ENCODE peak calls at places on chromosome 15, in four cellular contexts. One of them, this sample, is unnamed.

GRCh38 chr15:47618216-47618615 is 99.1 kb upstream of the SEMA6D start:
- DNase-seq in transverse colon: no peak
- DNase-seq in spleen: no peak
- DNase-seq in epithelial cell of esophagus: no peak
- DNase-seq in this sample: no peak

GRCh38 chr15:64800476-64800875 is 25.0 kb downstream of the PIF1 start:
- DNase-seq in spleen: no peak
- DNase-seq in transverse colon: no peak
- DNase-seq in epithelial cell of esophagus: peak
- DNase-seq in this sample: no peak

GRCh38 chr15:83289160-83289559 is 4.7 kb upstream of the BNC1 start:
- DNase-seq in transverse colon: no peak
- DNase-seq in epithelial cell of esophagus: peak
- DNase-seq in spleen: no peak
- DNase-seq in this sample: no peak

GRCh38 chr15:52261498-52262242 is 33.9 kb downstream of the MYO5C start:
- DNase-seq in transverse colon: peak
- DNase-seq in epithelial cell of esophagus: peak
- DNase-seq in spleen: peak
- DNase-seq in this sample: peak

GRCh38 chr15:58748787-58749531 is 548 bp downstream of the ADAM10 start:
- DNase-seq in transverse colon: peak
- DNase-seq in spleen: peak
- DNase-seq in epithelial cell of esophagus: peak
- DNase-seq in this sample: peak

GRCh38 chr15:99424978-99425665 is 140.7 kb upstream of the MEF2A start:
- DNase-seq in transverse colon: no peak
- DNase-seq in epithelial cell of esophagus: peak
- DNase-seq in spleen: peak
- DNase-seq in this sample: no peak

GRCh38 chr15:48384616-48385015 is 53.4 kb downstream of the DUT start:
- DNase-seq in epithelial cell of esophagus: peak
- DNase-seq in transverse colon: no peak
- DNase-seq in spleen: no peak
- DNase-seq in this sample: no peak

GRCh38 chr15:81060470-81060869 is 59.7 kb downstream of the TLNRD1 start:
- DNase-seq in transverse colon: no peak
- DNase-seq in epithelial cell of esophagus: no peak
- DNase-seq in spleen: no peak
- DNase-seq in this sample: no peak

GRCh38 chr15:66066439-66066838 is 187.1 kb downstream of the MEGF11 start:
- DNase-seq in epithelial cell of esophagus: no peak
- DNase-seq in spleen: no peak
- DNase-seq in transverse colon: no peak
- DNase-seq in this sample: no peak

GRCh38 chr15:46365612-46366011 is 730.8 kb downstream of the SQOR start:
- DNase-seq in epithelial cell of esophagus: no peak
- DNase-seq in spleen: no peak
- DNase-seq in transverse colon: no peak
- DNase-seq in this sample: no peak

GRCh38 chr15:63601727-63602185 is 4.6 kb downstream of the FBXL22 start:
- DNase-seq in transverse colon: peak
- DNase-seq in epithelial cell of esophagus: no peak
- DNase-seq in spleen: no peak
- DNase-seq in this sample: no peak

GRCh38 chr15:69317392-69317841 is 18.7 kb downstream of the PAQR5 start:
- DNase-seq in epithelial cell of esophagus: no peak
- DNase-seq in spleen: no peak
- DNase-seq in transverse colon: peak
- DNase-seq in this sample: no peak

GRCh38 chr15:69074011-69074842 is 59.7 kb downstream of the NOX5 start:
- DNase-seq in transverse colon: peak
- DNase-seq in epithelial cell of esophagus: peak
- DNase-seq in spleen: no peak
- DNase-seq in this sample: peak

GRCh38 chr15:66768984-66769383 is 66.9 kb downstream of the SMAD6 start:
- DNase-seq in spleen: peak
- DNase-seq in transverse colon: no peak
- DNase-seq in epithelial cell of esophagus: no peak
- DNase-seq in this sample: no peak

GRCh38 chr15:73571346-73571745 is 61.8 kb downstream of the NPTN start:
- DNase-seq in transverse colon: no peak
- DNase-seq in spleen: no peak
- DNase-seq in epithelial cell of esophagus: no peak
- DNase-seq in this sample: peak

GRCh38 chr15:80497221-80497620 is 93.0 kb downstream of the ARNT2 start:
- DNase-seq in transverse colon: no peak
- DNase-seq in epithelial cell of esophagus: no peak
- DNase-seq in spleen: no peak
- DNase-seq in this sample: no peak

GRCh38 chr15:99102332-99103235 is 2.3 kb upstream of the SYNM start:
- DNase-seq in transverse colon: no peak
- DNase-seq in epithelial cell of esophagus: no peak
- DNase-seq in spleen: peak
- DNase-seq in this sample: peak

GRCh38 chr15:80736571-80736970 is 41.5 kb downstream of the ABHD17C start:
- DNase-seq in epithelial cell of esophagus: no peak
- DNase-seq in transverse colon: no peak
- DNase-seq in spleen: no peak
- DNase-seq in this sample: peak

GRCh38 chr15:98144388-98144787 is 183.9 kb downstream of the ARRDC4 start:
- DNase-seq in epithelial cell of esophagus: peak
- DNase-seq in spleen: no peak
- DNase-seq in transverse colon: no peak
- DNase-seq in this sample: no peak

GRCh38 chr15:73789491-73790240 is 36.5 kb upstream of the INSYN1 start:
- DNase-seq in transverse colon: no peak
- DNase-seq in spleen: no peak
- DNase-seq in epithelial cell of esophagus: no peak
- DNase-seq in this sample: no peak

GRCh38 chr15:69482686-69483256 is 30.2 kb downstream of the RPLP1 start:
- DNase-seq in spleen: no peak
- DNase-seq in epithelial cell of esophagus: peak
- DNase-seq in transverse colon: no peak
- DNase-seq in this sample: no peak

GRCh38 chr15:73932381-73933191 is 6.3 kb downstream of the LOXL1 start:
- DNase-seq in spleen: peak
- DNase-seq in epithelial cell of esophagus: no peak
- DNase-seq in transverse colon: no peak
- DNase-seq in this sample: no peak

GRCh38 chr15:59657635-59658125 is 365 bp upstream of the GTF2A2 start:
- DNase-seq in epithelial cell of esophagus: no peak
- DNase-seq in transverse colon: peak
- DNase-seq in spleen: peak
- DNase-seq in this sample: peak

GRCh38 chr15:47384316-47384715 is 333.0 kb upstream of the SEMA6D start:
- DNase-seq in spleen: no peak
- DNase-seq in transverse colon: no peak
- DNase-seq in epithelial cell of esophagus: peak
- DNase-seq in this sample: no peak

GRCh38 chr15:39511000-39511914 is 69.6 kb upstream of the THBS1 start:
- DNase-seq in epithelial cell of esophagus: peak
- DNase-seq in spleen: no peak
- DNase-seq in transverse colon: peak
- DNase-seq in this sample: peak

GRCh38 chr15:60673918-60674558 is 195.1 kb upstream of the ICE2 start:
- DNase-seq in transverse colon: peak
- DNase-seq in epithelial cell of esophagus: peak
- DNase-seq in spleen: no peak
- DNase-seq in this sample: no peak

GRCh38 chr15:22979699-22980188 is 424 bp downstream of the CYFIP1 start:
- DNase-seq in transverse colon: peak
- DNase-seq in epithelial cell of esophagus: peak
- DNase-seq in spleen: peak
- DNase-seq in this sample: peak

GRCh38 chr15:76866716-76867321 is 38.3 kb downstream of the SCAPER start:
- DNase-seq in epithelial cell of esophagus: peak
- DNase-seq in spleen: no peak
- DNase-seq in transverse colon: no peak
- DNase-seq in this sample: no peak

GRCh38 chr15:71110800-71111565 is 4.3 kb upstream of the THSD4 start:
- DNase-seq in epithelial cell of esophagus: no peak
- DNase-seq in transverse colon: no peak
- DNase-seq in spleen: no peak
- DNase-seq in this sample: no peak

GRCh38 chr15:74240897-74241614 is 4.9 kb downstream of the CCDC33 start:
- DNase-seq in transverse colon: no peak
- DNase-seq in spleen: no peak
- DNase-seq in epithelial cell of esophagus: no peak
- DNase-seq in this sample: no peak

GRCh38 chr15:33453761-33454160 is 143.0 kb downstream of the RYR3 start:
- DNase-seq in epithelial cell of esophagus: no peak
- DNase-seq in spleen: no peak
- DNase-seq in transverse colon: no peak
- DNase-seq in this sample: no peak

GRCh38 chr15:75049392-75049791 is 26.0 kb downstream of the PPCDC start:
- DNase-seq in spleen: no peak
- DNase-seq in epithelial cell of esophagus: no peak
- DNase-seq in transverse colon: peak
- DNase-seq in this sample: no peak

GRCh38 chr15:64634576-64635485 is 140.6 kb downstream of the RBPMS2 start:
- DNase-seq in epithelial cell of esophagus: peak
- DNase-seq in spleen: no peak
- DNase-seq in transverse colon: no peak
- DNase-seq in this sample: peak

GRCh38 chr15:38474155-38474757 is 20.3 kb downstream of the FAM98B start:
- DNase-seq in transverse colon: no peak
- DNase-seq in spleen: no peak
- DNase-seq in epithelial cell of esophagus: peak
- DNase-seq in this sample: peak

GRCh38 chr15:94327356-94327936 is 96.1 kb downstream of the MCTP2 start:
- DNase-seq in epithelial cell of esophagus: peak
- DNase-seq in transverse colon: no peak
- DNase-seq in spleen: no peak
- DNase-seq in this sample: peak

GRCh38 chr15:67815036-67815592 is 10.2 kb upstream of the SKOR1 start:
- DNase-seq in epithelial cell of esophagus: no peak
- DNase-seq in transverse colon: no peak
- DNase-seq in spleen: peak
- DNase-seq in this sample: no peak

GRCh38 chr15:91468861-91469260 is 368.8 kb downstream of the SV2B start:
- DNase-seq in epithelial cell of esophagus: no peak
- DNase-seq in transverse colon: no peak
- DNase-seq in spleen: no peak
- DNase-seq in this sample: no peak

GRCh38 chr15:31585231-31585630 is 258.6 kb downstream of the KLF13 start:
- DNase-seq in spleen: no peak
- DNase-seq in transverse colon: no peak
- DNase-seq in epithelial cell of esophagus: no peak
- DNase-seq in this sample: no peak

This sample was measured in nephron progenitor cell.